ENCODE peak calls at places on chromosomes 16 and 17, in four cellular contexts. Y is naive thymus-derived CD4-positive, alpha-beta T cell; J is aorta; V is fibroblast of mammary gland. E is an unnamed sample.

GRCh38 chr16:22660441-22661160 is 149.9 kb downstream of the NPIPB5 start:
- DNase-seq in Y (no peak), J (no peak), V (no peak), E (no peak)

GRCh38 chr16:86495756-86496261 is 14.5 kb upstream of the FOXF1 start:
- DNase-seq in Y (no peak), J (peak), V (no peak), E (no peak)

GRCh38 chr16:13904179-13904691 is 15.7 kb upstream of the ERCC4 start:
- DNase-seq in Y (no peak), J (no peak), V (no peak), E (no peak)

GRCh38 chr16:27405546-27406451 is 3.8 kb downstream of the IL21R start:
- DNase-seq in Y (no peak), J (peak), V (peak), E (no peak)

GRCh38 chr17:73155410-73156165 is 9.2 kb upstream of the SSTR2 start:
- DNase-seq in Y (no peak), J (peak), V (no peak), E (no peak)

GRCh38 chr16:1788708-1789100 is 4.8 kb downstream of the IGFALS start:
- DNase-seq in Y (no peak), J (peak), V (no peak), E (peak)

GRCh38 chr16:80084614-80085013 is 456.2 kb upstream of the DYNLRB2 start:
- DNase-seq in Y (no peak), J (no peak), V (peak), E (peak)

GRCh38 chr16:64615647-64616280 is 506.1 kb downstream of the CDH11 start:
- DNase-seq in Y (no peak), J (no peak), V (no peak), E (peak)

GRCh38 chr16:85900031-85900792 is 1.2 kb downstream of the IRF8 start:
- DNase-seq in Y (no peak), J (peak), V (no peak), E (no peak)

GRCh38 chr17:73972901-73973300 is 230.6 kb upstream of the RPL38 start:
- DNase-seq in Y (no peak), J (no peak), V (no peak), E (no peak)

GRCh38 chr17:30091166-30091670 is 25.4 kb upstream of the NSRP1 start:
- DNase-seq in Y (no peak), J (no peak), V (no peak), E (no peak)

GRCh38 chr16:49643429-49644142 is 212.3 kb downstream of the ZNF423 start:
- DNase-seq in Y (no peak), J (peak), V (peak), E (no peak)

GRCh38 chr16:29314292-29314934 is 92.1 kb downstream of the NPIPB11 start:
- DNase-seq in Y (no peak), J (peak), V (no peak), E (no peak)

DNA sequence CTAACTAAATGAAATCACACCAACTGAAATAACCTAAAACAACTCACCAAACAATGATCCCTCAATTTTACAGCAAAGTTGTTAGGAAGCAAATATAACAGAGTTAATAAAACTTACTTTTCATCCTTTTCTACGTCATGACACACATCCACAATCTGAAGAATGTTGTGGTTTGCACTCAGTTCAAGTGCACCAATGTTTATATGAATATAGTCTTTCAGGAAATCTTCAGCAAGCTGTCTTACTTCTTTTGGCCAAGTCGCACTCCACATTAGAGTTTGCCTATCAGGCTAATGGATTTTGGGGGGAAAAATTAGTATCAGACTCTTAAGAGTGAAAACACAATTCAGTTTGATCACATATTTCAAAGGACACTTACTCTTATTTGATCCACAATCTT is 3.3 kb downstream of the DDX5 start:
- DNase-seq in Y (no peak), J (no peak), V (no peak), E (no peak)
- H3K4me3 ChIP-seq in Y (no peak), J (no peak), V (no peak), E (no peak)

GRCh38 chr17:80262775-80263244 is 2.2 kb downstream of the RNF213 start:
- DNase-seq in Y (no peak), J (no peak), V (no peak), E (no peak)

GRCh38 chr17:80263253-80264047 is 2.8 kb downstream of the RNF213 start:
- DNase-seq in Y (peak), J (peak), V (peak), E (peak)

GRCh38 chr17:80261159-80261894 is 675 bp downstream of the RNF213 start:
- DNase-seq in Y (peak), J (peak), V (peak), E (peak)

GRCh38 chr17:80261895-80262279 is 1.2 kb downstream of the RNF213 start:
- DNase-seq in Y (no peak), J (no peak), V (no peak), E (no peak)

GRCh38 chr17:80262291-80262690 is 1.6 kb downstream of the RNF213 start:
- DNase-seq in Y (no peak), J (no peak), V (no peak), E (no peak)
- H3K4me3 ChIP-seq in Y (peak), J (no peak), V (peak), E (no peak)

GRCh38 chr17:47945080-47945479 is 3.7 kb downstream of the PNPO start:
- DNase-seq in Y (peak), J (no peak), V (no peak), E (no peak)

GRCh38 chr17:47941998-47942490 is 673 bp downstream of the PNPO start:
- DNase-seq in Y (no peak), J (peak), V (no peak), E (peak)

GRCh38 chr17:47941246-47941997 is at the start of gene PNPO:
- DNase-seq in Y (peak), J (peak), V (peak), E (peak)

GRCh38 chr17:47945529-47946508 is 4.4 kb downstream of the PNPO start:
- DNase-seq in Y (no peak), J (no peak), V (no peak), E (no peak)

GRCh38 chr17:47942568-47942967 is 1.2 kb downstream of the PNPO start:
- DNase-seq in Y (no peak), J (no peak), V (no peak), E (peak)
- H3K4me3 ChIP-seq in Y (peak), J (no peak), V (peak), E (peak)

GRCh38 chr16:52463904-52464303 is 83.0 kb downstream of the TOX3 start:
- DNase-seq in Y (no peak), J (no peak), V (no peak), E (no peak)
- H3K4me3 ChIP-seq in Y (no peak), J (no peak), V (no peak), E (no peak)

GRCh38 chr17:65362826-65363225 is 198.6 kb downstream of the AXIN2 start:
- DNase-seq in Y (no peak), J (no peak), V (peak), E (peak)

GRCh38 chr17:65359016-65359415 is 202.4 kb downstream of the AXIN2 start:
- DNase-seq in Y (no peak), J (no peak), V (peak), E (peak)

GRCh38 chr17:65365209-65365608 is 196.2 kb downstream of the AXIN2 start:
- DNase-seq in Y (no peak), J (no peak), V (no peak), E (no peak)

GRCh38 chr17:65364408-65364807 is 197.0 kb downstream of the AXIN2 start:
- DNase-seq in Y (no peak), J (no peak), V (no peak), E (no peak)

DNA sequence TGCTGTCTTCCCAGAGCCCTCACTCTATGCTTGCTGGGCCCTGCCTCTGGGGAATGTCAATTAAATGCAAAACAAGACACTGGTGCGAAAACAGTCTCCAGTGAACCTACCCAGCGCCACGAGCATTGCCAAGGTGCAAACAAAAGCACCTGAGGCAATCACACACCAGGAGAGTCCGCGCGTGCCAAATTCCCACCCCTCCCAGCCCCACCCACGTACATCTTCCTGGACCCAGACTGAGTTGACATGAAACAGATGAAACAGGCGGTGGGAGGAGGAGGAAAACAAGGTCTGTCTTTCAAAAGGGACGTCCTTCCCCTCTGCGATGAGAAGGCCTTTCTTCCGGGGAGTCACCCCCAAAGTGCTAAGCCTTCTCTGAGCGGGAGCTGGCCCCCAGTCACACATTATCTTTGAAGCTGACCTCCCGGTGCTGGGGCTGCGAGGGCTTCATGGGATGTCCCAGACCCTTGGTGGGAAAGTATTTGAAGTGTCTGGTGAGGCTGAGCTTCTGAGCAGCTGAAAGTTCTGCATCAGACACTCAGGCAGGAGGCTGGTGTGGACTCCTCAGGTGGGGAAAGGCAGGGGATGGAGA is 200.4 kb downstream of the AXIN2 start:
- DNase-seq in Y (no peak), J (no peak), V (no peak), E (peak)
- H3K4me3 ChIP-seq in Y (no peak), J (no peak), V (no peak), E (no peak)

DNA sequence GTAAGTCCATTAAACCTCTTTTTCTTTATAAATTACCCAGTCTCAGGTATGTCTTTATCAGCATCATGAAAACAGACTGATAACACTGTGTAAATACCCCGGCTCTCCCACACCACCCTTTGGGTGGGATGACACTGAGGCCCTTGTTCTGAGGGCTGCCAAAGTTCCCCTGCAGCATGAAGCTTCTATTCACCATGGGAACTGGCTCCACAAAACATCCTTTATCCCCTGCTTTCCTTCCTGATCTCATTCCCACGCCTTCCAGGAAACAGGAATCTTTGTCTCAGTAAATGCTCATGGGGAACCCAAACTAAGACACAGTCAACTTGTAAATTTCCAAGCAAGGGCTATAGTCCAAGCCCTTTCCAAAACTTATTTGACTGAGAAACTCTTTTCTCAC is 88.4 kb downstream of the ABCC12 start:
- DNase-seq in Y (no peak), J (no peak), V (no peak), E (no peak)
- H3K4me3 ChIP-seq in Y (no peak), J (no peak), V (no peak), E (no peak)

E was measured in epithelial cell of esophagus.